ENCODE peak calls at places on chromosomes 4 and X, in nine cellular contexts. Z, Y, I, O, U, V, S, N and R are unnamed samples.

GRCh38 chrX:39328661-39329060 is 527.4 kb downstream of the MID1IP1 start:
- DNase-seq in Z (no peak), Y (no peak), I (no peak), O (no peak), U (no peak), V (no peak), S (no peak), N (no peak), R (no peak)

GRCh38 chr4:138291431-138291830 is 49.3 kb upstream of the SLC7A11 start:
- DNase-seq in Z (no peak), Y (no peak), I (no peak), O (no peak), U (no peak), V (no peak), S (no peak), N (no peak), R (no peak)

GRCh38 chr4:1232661-1233621 is 16.0 kb downstream of the CTBP1 start:
- DNase-seq in Z (peak), Y (no peak), I (no peak), O (no peak), U (no peak), V (no peak), S (no peak), N (no peak), R (no peak)

GRCh38 chr4:5460106-5460801 is 248.1 kb downstream of the EVC2 start:
- DNase-seq in Z (no peak), Y (no peak), I (no peak), O (peak), U (no peak), V (peak), S (peak), N (no peak), R (no peak)

GRCh38 chr4:40833212-40833611 is 83.5 kb downstream of the NSUN7 start:
- DNase-seq in Z (no peak), Y (no peak), I (no peak), O (no peak), U (no peak), V (no peak), S (no peak), N (no peak), R (no peak)

GRCh38 chr4:165813606-165814005 is 59.4 kb upstream of the TLL1 start:
- DNase-seq in Z (no peak), Y (no peak), I (no peak), O (no peak), U (no peak), V (no peak), S (no peak), N (no peak), R (no peak)

GRCh38 chr4:84237008-84237407 is 262.1 kb downstream of the NKX6-1 start:
- DNase-seq in Z (no peak), Y (no peak), I (no peak), O (no peak), U (no peak), V (no peak), S (no peak), N (no peak), R (no peak)

GRCh38 chr4:6549890-6550620 is 24.9 kb upstream of the MAN2B2 start:
- DNase-seq in Z (no peak), Y (no peak), I (no peak), O (no peak), U (no peak), V (no peak), S (no peak), N (no peak), R (no peak)

GRCh38 chr4:133802741-133803140 is 398.8 kb downstream of the PABPC4L start:
- DNase-seq in Z (no peak), Y (no peak), I (no peak), O (no peak), U (no peak), V (no peak), S (no peak), N (no peak), R (no peak)

GRCh38 chr4:142719854-142720541 is 126.1 kb downstream of the INPP4B start:
- DNase-seq in Z (no peak), Y (no peak), I (peak), O (peak), U (no peak), V (no peak), S (no peak), N (no peak), R (no peak)

GRCh38 chr4:108943971-108944370 is 181.1 kb upstream of the ETNPPL start:
- DNase-seq in Z (no peak), Y (no peak), I (no peak), O (no peak), U (no peak), V (no peak), S (no peak), N (no peak), R (no peak)

GRCh38 chr4:8707045-8707781 is 114.6 kb downstream of the CPZ start:
- DNase-seq in Z (peak), Y (no peak), I (no peak), O (no peak), U (no peak), V (no peak), S (no peak), N (no peak), R (peak)

GRCh38 chr4:169079942-169080827 is 70.1 kb upstream of the CBR4 start:
- DNase-seq in Z (peak), Y (no peak), I (peak), O (no peak), U (peak), V (no peak), S (no peak), N (no peak), R (no peak)

GRCh38 chrX:16436348-16437188 is 213.4 kb upstream of the S100G start:
- DNase-seq in Z (peak), Y (peak), I (no peak), O (peak), U (peak), V (peak), S (peak), N (peak), R (peak)

GRCh38 chrX:119605739-119606507 is at the start of gene NKRF:
- DNase-seq in Z (peak), Y (peak), I (peak), O (no peak), U (peak), V (peak), S (no peak), N (peak), R (peak)

GRCh38 chrX:119604778-119605177 is 1.4 kb downstream of the NKRF start:
- DNase-seq in Z (no peak), Y (no peak), I (no peak), O (no peak), U (no peak), V (no peak), S (no peak), N (no peak), R (no peak)

GRCh38 chrX:119605398-119605738 is 856 bp downstream of the NKRF start:
- DNase-seq in Z (no peak), Y (no peak), I (no peak), O (no peak), U (no peak), V (no peak), S (no peak), N (no peak), R (no peak)

GRCh38 chrX:119602701-119603255 is 3.4 kb downstream of the NKRF start:
- DNase-seq in Z (no peak), Y (no peak), I (no peak), O (no peak), U (no peak), V (no peak), S (no peak), N (no peak), R (no peak)

DNA sequence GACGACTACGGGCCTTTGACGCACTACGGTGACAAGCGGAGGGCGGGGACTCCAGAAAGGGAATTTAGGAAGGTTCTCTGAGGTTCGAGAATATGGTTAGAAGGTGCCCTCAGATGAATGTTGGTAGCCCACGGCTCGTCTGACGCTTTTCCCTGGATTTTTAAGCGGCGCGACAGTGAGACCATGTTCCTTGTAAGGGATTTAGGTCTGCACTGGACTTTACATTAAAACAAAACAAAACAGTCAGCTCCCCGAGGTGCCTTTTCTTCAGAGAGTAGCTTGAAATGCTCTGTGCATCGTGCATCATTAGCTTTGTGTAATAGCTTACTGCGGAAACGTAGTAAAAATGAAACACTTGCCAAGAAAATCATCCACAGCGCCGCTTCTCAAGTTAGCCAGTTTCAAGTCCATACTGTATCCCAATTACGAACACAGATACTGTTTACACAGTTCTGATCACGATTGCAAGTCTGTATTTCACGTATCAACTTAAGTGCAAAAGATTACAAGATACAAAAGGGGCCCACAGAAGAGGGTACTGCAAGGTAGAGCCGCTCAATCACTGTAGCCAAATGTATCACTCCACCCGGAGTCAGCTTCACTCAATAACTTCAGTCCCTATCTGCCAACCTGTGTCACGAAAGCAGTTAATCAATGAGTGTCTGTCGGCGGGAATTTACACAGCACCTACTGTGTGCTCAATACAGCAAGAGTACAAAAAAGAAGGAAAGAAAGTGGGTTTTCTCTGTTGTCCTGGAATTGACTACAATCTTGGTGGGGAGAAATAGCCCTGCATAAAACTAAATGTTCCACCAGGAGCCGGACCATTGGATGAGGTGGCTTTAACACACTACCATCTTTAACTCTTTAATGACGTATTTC is 525 bp upstream of the NKRF start:
- DNase-seq in Z (no peak), Y (no peak), I (no peak), O (peak), U (no peak), V (no peak), S (peak), N (no peak), R (no peak)
- TF ChIP-seq POLR2AphosphoS5 in Z (no peak), Y (no peak), I (no peak), O (no peak), U (no peak), V (no peak), S (no peak), N (peak), R (no peak)

DNA sequence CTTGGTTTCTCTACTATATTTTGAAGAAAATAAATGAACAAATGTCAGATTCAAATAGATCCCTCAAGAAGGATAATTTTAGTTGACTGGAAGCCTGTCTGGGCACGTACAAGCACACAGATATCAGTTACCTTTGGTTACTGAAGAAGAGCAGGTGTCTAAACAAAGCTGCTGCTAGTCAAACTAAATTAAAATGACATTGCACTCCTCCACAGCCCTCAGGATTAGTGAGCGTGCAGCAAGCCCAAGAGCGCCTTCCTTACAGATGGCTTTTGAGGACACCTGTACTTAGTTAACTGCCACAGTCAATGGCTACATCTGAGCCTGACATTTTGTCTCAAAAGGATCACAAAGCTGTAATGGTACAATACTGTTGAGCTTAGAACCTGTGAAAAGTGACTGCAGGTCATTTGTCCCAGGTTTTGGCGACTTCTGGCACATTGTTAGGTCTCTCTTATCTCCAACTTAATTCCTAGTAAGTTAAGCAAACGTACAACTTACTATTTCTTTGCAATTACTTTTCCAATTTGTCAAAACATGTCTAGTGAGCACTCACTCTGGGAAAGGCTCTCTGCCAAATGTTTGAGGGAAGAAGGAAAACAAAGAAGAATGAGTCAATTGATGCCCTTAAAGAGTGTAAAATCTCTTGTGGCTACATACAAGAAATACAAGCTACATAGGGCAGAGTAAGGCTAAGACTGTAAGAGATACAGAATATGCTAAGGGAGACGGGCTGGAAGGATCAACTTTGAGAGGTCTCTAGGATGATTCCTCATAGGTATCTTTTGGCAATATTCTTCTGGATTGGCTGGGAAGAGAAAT is 25.6 kb upstream of the DAPP1 start:
- DNase-seq in Z (no peak), Y (no peak), I (no peak), O (no peak), U (no peak), V (no peak), S (no peak), N (no peak), R (no peak)
- TF ChIP-seq POLR2AphosphoS5 in Z (no peak), Y (no peak), I (no peak), O (no peak), U (no peak), V (no peak), S (no peak), N (no peak), R (no peak)

DNA sequence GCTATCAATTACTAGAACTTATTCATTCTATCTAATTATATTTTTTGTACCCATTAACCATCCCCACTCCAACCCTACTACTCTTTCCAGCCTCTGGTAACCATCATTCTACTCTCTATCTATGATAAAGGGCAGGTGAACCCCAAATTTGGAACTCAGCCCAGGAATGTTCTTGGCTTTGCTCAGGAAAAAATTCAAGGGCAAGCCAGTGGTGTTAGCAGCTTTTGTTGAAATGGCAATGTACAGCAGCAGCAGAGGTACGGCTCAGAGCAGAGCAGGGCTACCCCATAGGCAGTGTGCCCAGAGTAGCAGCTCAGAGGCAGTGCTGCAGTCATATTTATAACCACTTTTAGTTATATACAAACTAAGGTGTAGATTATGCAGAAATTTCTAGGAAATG is 138.2 kb downstream of the RNF150 start:
- DNase-seq in Z (peak), Y (no peak), I (no peak), O (no peak), U (no peak), V (no peak), S (no peak), N (peak), R (no peak)
- TF ChIP-seq POLR2AphosphoS5 in Z (peak), Y (peak), I (no peak), O (no peak), U (no peak), V (no peak), S (no peak), N (no peak), R (no peak)

GRCh38 chrX:29308726-29309125 is 721.5 kb downstream of the IL1RAPL1 start:
- DNase-seq in Z (no peak), Y (no peak), I (no peak), O (no peak), U (no peak), V (no peak), S (no peak), N (no peak), R (no peak)
- TF ChIP-seq POLR2AphosphoS5 in Z (no peak), Y (no peak), I (no peak), O (no peak), U (no peak), V (no peak), S (no peak), N (no peak), R (no peak)